ENCODE peak calls at places on chromosome 11, in nine cellular contexts. E, S, B, R, V, O, Q, W and N are unnamed samples.

GRCh38 chr11:61152816-61153592 is 8.2 kb downstream of the VPS37C start:
- DNase-seq in E (no peak), S (no peak), B (no peak), R (no peak), V (no peak), O (no peak), Q (no peak), W (peak; percentile 79), N (peak; percentile 97)

GRCh38 chr11:45087301-45087700 is 59.1 kb upstream of the PRDM11 start:
- DNase-seq in E (no peak), S (no peak), B (no peak), R (no peak), V (no peak), O (no peak), Q (no peak), W (no peak), N (no peak)

GRCh38 chr11:8206251-8207079 is 37.6 kb upstream of the RIC3 start:
- DNase-seq in E (no peak), S (no peak), B (no peak), R (no peak), V (no peak), O (peak; percentile 77), Q (peak; percentile 80), W (no peak), N (no peak)

GRCh38 chr11:75968021-75968685 is 153.1 kb downstream of the UVRAG start:
- DNase-seq in E (no peak), S (no peak), B (no peak), R (no peak), V (no peak), O (no peak), Q (no peak), W (no peak), N (no peak)

GRCh38 chr11:88016392-88017020 is 158.7 kb downstream of the RAB38 start:
- DNase-seq in E (peak; percentile 48), S (peak; percentile 69), B (peak; percentile 6), R (peak; percentile 25), V (peak; percentile 81), O (peak; percentile 56), Q (peak; percentile 75), W (peak; percentile 66), N (peak; percentile 62)

GRCh38 chr11:10122337-10123197 is 171.5 kb downstream of the SBF2 start:
- DNase-seq in E (no peak), S (no peak), B (no peak), R (no peak), V (no peak), O (no peak), Q (no peak), W (peak; percentile 97), N (peak; percentile 83)

GRCh38 chr11:62484352-62484751 is 62.3 kb downstream of the AHNAK start:
- DNase-seq in E (no peak), S (no peak), B (no peak), R (no peak), V (no peak), O (no peak), Q (no peak), W (no peak), N (no peak)

GRCh38 chr11:80914311-80914710 is 1473.5 kb upstream of the TENM4 start:
- DNase-seq in E (no peak), S (no peak), B (no peak), R (no peak), V (no peak), O (no peak), Q (no peak), W (no peak), N (no peak)

GRCh38 chr11:79263001-79263400 is 177.8 kb downstream of the TENM4 start:
- DNase-seq in E (no peak), S (peak; percentile 25), B (no peak), R (no peak), V (no peak), O (peak; percentile 36), Q (no peak), W (no peak), N (no peak)

GRCh38 chr11:14357843-14358728 is 897 bp downstream of the RRAS2 start:
- DNase-seq in E (peak; percentile 48), S (peak; percentile 73), B (peak; percentile 8), R (peak; percentile 6), V (no peak), O (peak; percentile 72), Q (peak; percentile 93), W (peak; percentile 72), N (peak; percentile 58)

GRCh38 chr11:126137146-126137545 is 74.3 kb downstream of the RPUSD4 start:
- DNase-seq in E (no peak), S (no peak), B (no peak), R (no peak), V (no peak), O (no peak), Q (no peak), W (no peak), N (no peak)

GRCh38 chr11:78722786-78723185 is 148.1 kb upstream of the NARS2 start:
- DNase-seq in E (no peak), S (no peak), B (no peak), R (no peak), V (no peak), O (no peak), Q (no peak), W (peak; percentile 32), N (no peak)

GRCh38 chr11:20114588-20114987 is 45.7 kb downstream of the DBX1 start:
- DNase-seq in E (no peak), S (no peak), B (no peak), R (no peak), V (no peak), O (no peak), Q (no peak), W (no peak), N (no peak)

GRCh38 chr11:126403039-126403438 is 47.6 kb downstream of the ST3GAL4 start:
- DNase-seq in E (no peak), S (peak; percentile 82), B (no peak), R (no peak), V (no peak), O (peak; percentile 53), Q (peak; percentile 59), W (peak; percentile 20), N (peak; percentile 97)

GRCh38 chr11:66591175-66591574 is 1.7 kb downstream of the CCDC87 start:
- DNase-seq in E (no peak), S (no peak), B (no peak), R (no peak), V (no peak), O (no peak), Q (no peak), W (no peak), N (no peak)

GRCh38 chr11:66595245-66595904 is 2.4 kb downstream of the CCS start:
- DNase-seq in E (peak; percentile 25), S (peak; percentile 42), B (no peak), R (no peak), V (peak; percentile 86), O (no peak), Q (no peak), W (no peak), N (no peak)

GRCh38 chr11:66593303-66593635 is 284 bp downstream of the CCS start:
- DNase-seq in E (no peak), S (peak; percentile 12), B (no peak), R (no peak), V (no peak), O (no peak), Q (no peak), W (no peak), N (no peak)

GRCh38 chr11:66592457-66593302 is at the start of the genes CCDC87 and CCS:
- DNase-seq in E (peak; percentile 97), S (peak; percentile 99), B (peak; percentile 99), R (peak; percentile 99), V (peak; percentile 97), O (peak; percentile 96), Q (peak; percentile 98), W (peak; percentile 92), N (peak; percentile 90)

DNA sequence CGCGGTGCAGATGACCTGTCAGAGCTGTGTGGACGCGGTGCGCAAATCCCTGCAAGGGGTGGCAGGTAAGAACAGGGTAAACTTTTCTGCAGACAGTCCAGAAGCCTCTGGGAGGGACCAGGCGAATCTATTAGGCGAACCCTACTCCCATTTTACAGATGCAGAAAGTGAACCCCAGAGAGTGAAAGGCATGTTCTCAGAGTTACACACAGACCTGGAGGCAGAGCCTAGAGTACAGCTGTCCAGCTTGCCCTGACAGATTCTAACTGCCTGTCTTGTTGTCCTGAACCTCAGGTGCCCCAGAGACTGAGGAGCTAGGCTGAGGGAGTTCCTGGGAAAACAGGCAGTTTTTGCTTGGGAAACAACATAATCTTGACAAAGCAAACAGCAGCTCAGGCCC is 665 bp downstream of the CCS start:
- DNase-seq in E (no peak), S (no peak), B (no peak), R (no peak), V (no peak), O (no peak), Q (no peak), W (no peak), N (no peak)
- H3K27ac ChIP-seq in E (peak overlapping the region; percentile 80), S (peak overlapping the region; percentile 88), B (no peak overlapping the region), R (peak overlapping the region; percentile 58), V (peak overlapping the region; percentile 84), O (no peak overlapping the region), Q (no peak overlapping the region), W (no peak overlapping the region), N (no peak overlapping the region)

DNA sequence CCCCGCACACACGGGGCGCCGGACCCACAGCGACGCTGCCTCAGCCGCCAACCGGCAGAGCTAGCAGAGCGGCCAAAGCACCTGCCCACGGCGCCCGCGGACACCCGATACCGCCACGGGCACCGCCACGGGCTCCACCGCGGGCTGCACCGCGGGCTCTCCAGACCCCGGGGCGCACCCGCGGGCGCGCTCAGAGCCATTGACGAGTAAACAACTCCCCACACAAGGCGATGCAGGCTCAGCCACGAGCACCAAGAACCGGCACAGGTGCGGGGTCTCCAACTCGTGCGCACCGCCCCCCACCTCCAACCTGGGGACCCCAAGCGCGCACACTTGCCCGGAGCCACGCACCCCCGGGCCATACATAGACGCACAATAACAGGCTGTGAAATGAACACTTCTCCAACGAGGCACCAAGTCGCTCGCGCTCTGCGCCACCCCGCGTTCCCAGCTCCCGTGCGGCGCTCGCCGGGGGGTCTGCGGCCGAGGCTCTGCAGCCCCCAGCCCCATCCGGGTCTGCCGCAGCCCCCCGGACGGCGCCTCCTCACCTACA is 1.9 kb downstream of the IFITM10 start:
- DNase-seq in E (no peak), S (no peak), B (no peak), R (no peak), V (no peak), O (no peak), Q (no peak), W (peak; percentile 44), N (no peak)
- H3K27ac ChIP-seq in E (no peak overlapping the region), S (no peak overlapping the region), B (no peak overlapping the region), R (no peak overlapping the region), V (no peak overlapping the region), O (no peak overlapping the region), Q (no peak overlapping the region), W (peak overlapping the region; percentile 32), N (no peak overlapping the region)

DNA sequence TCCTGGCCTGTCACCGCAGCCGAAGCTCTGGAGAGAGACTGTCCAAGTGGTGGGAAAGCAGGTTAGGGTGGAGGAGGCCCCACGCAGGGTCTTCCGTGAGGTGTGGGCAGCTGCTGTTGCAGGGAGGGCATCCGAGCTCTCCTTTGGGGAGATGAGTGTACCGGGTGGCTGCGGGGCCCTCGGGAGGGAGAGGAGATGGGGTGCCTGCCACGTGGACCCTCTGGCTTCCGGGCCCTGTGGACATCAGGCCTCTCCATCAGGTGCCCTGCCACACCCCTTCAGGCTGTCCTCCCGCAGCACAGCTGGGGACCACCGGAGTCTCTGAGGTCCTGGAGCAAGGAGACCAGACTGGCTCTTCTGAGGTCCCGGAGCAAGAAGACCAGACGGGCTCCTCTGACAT is 1.7 kb downstream of the PTDSS2 start:
- DNase-seq in E (no peak), S (no peak), B (no peak), R (no peak), V (no peak), O (no peak), Q (no peak), W (no peak), N (no peak)
- H3K27ac ChIP-seq in E (no peak overlapping the region), S (no peak overlapping the region), B (peak overlapping the region; percentile 87), R (no peak overlapping the region), V (peak overlapping the region; percentile 91), O (no peak overlapping the region), Q (no peak overlapping the region), W (no peak overlapping the region), N (no peak overlapping the region)

GRCh38 chr11:74307409-74307808 is 4.0 kb downstream of the P4HA3 start:
- DNase-seq in E (no peak), S (no peak), B (no peak), R (no peak), V (no peak), O (no peak), Q (no peak), W (no peak), N (no peak)
- H3K27ac ChIP-seq in E (no peak overlapping the region), S (no peak overlapping the region), B (no peak overlapping the region), R (no peak overlapping the region), V (no peak overlapping the region), O (no peak overlapping the region), Q (no peak overlapping the region), W (no peak overlapping the region), N (no peak overlapping the region)